ENCODE peak calls at places on chromosome 6, in four cellular contexts. J, S, T and R are unnamed samples.

GRCh38 chr6:55866110-55866509 is 9.3 kb downstream of the BMP5 start:
- DNase-seq in J (no peak), S (no peak), T (no peak), R (no peak)

GRCh38 chr6:33903579-33903978 is 99.8 kb upstream of the MLN start:
- DNase-seq in J (no peak), S (no peak), T (no peak), R (no peak)

GRCh38 chr6:69784595-69785377 is 12.0 kb downstream of the LMBRD1 start:
- DNase-seq in J (no peak), S (no peak), T (no peak), R (no peak)

GRCh38 chr6:168355716-168356522 is 36.3 kb upstream of the DACT2 start:
- DNase-seq in J (peak; percentile 79), S (peak; percentile 49), T (no peak), R (no peak)

GRCh38 chr6:91271807-91272206 is 684.9 kb upstream of the MAP3K7 start:
- DNase-seq in J (no peak), S (no peak), T (no peak), R (no peak)

GRCh38 chr6:137237413-137238170 is 18.4 kb upstream of the IFNGR1 start:
- DNase-seq in J (no peak), S (peak; percentile 39), T (no peak), R (peak; percentile 42)

GRCh38 chr6:161272600-161273355 is 1.1 kb downstream of the AGPAT4 start:
- DNase-seq in J (no peak), S (no peak), T (no peak), R (no peak)

GRCh38 chr6:26520088-26520839 is 17.9 kb upstream of the HMGN4 start:
- DNase-seq in J (no peak), S (peak; percentile 56), T (no peak), R (no peak)

DNA sequence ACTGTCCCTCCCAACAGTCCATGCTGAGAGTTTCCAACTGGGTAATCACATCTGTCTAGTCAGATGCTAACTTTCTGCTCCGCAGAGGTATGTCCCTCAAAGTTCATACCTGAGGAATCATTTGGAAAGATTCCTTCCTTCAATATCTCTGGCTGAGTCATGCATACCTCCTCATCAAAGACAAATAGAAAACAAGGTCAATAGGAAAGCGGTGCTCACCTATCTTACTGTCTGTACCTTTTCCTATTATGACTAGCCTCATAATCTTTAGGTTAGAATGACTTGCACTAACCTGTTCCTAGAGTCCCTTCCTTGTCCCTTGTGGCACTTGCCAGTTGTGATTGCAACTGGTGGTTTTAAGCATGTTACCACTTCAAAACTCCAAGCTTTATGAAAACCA is 78.2 kb upstream of the PTPRK start:
- DNase-seq in J (no peak), S (no peak), T (no peak), R (no peak)
- TF ChIP-seq ZNF274 in J (no peak), S (no peak), T (no peak), R (no peak)

DNA sequence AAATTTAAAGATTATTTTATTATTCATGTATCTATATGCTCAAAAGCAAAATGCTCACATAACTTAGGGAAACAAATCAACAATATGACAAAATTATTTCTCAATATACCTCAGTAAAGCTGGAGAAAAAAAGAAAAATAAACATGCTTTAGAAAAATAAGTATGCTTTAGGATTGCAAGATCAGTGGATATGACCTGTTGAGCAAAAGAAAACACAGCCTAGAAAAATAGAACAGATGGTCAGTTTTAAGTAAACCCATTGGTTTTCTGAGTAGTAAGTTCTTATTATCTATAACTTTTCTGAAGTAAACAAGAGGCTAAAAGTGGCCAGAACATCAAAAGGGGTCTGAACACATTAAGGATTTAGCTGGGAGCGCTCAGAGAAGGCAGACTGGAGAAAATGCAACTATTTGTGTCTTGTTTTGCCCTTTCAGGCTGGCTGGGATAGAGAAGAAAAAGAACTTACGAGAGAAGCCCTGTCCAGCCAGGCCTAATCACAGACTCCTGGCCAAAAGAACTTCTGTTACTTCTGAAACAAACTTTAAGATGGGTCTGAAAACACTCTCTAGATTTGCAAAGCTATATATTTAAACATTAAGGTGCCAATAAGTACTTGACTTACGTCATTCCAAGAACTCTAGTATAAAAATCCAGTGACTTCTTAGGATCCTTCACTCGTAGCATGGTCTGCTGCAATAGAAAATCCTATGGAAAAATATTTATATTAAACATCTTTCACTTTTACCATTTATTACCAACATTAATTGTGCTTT is 16.5 kb downstream of the GLO1 start:
- DNase-seq in J (no peak), S (no peak), T (no peak), R (no peak)
- H3K4me3 ChIP-seq in J (no peak overlapping the region), S (no peak overlapping the region), T (no peak overlapping the region), R (no peak overlapping the region)

DNA sequence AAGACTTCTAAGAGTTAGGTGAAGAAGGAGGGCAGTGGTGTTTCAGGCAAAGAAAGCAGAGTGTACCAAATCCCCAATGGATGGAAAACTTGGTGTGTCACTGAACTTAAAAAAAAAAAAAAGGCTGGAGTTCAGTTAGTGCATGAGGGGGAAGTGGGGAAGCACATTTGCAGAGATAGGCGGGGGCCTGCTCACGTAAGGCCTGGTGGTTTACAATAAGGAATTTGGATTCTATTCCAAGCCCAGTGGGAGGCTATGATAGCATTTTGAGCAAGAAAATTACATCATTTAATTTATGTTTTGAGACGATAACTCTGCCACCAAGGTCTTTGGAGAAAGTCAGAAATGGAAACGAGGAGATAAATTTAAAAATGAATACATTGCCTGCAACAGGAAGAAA is 225.5 kb downstream of the EYA4 start:
- DNase-seq in J (no peak), S (no peak), T (no peak), R (no peak)
- TF ChIP-seq SUZ12 in J (no peak), S (no peak), T (no peak), R (no peak)

GRCh38 chr6:75612921-75613534 is 11.3 kb downstream of the SENP6 start:
- DNase-seq in J (no peak), S (peak; percentile 10), T (no peak), R (no peak)

GRCh38 chr6:75611011-75611701 is 9.5 kb downstream of the SENP6 start:
- DNase-seq in J (no peak), S (no peak), T (no peak), R (no peak)

GRCh38 chr6:75612434-75612833 is 10.8 kb downstream of the SENP6 start:
- DNase-seq in J (no peak), S (no peak), T (no peak), R (no peak)

GRCh38 chr6:75609639-75610590 is 8.2 kb downstream of the SENP6 start:
- DNase-seq in J (no peak), S (no peak), T (no peak), R (no peak)

GRCh38 chr6:75611702-75612375 is 10.2 kb downstream of the SENP6 start:
- DNase-seq in J (no peak), S (no peak), T (no peak), R (no peak)
- TF ChIP-seq ZNF274 in J (no peak), S (no peak), T (no peak), R (no peak)

GRCh38 chr6:159174263-159174974 is 5.2 kb downstream of the FNDC1 start:
- DNase-seq in J (peak; percentile 92), S (peak; percentile 46), T (peak; percentile 2), R (peak; percentile 35)
- H3K4me3 ChIP-seq in J (no peak overlapping the region), S (no peak overlapping the region), T (no peak overlapping the region), R (no peak overlapping the region)